ENCODE peak calls at places on chromosome 1, in five cellular contexts. W, L, E, Y and A are unnamed samples.

GRCh38 chr1:234132799-234133198 is 228.3 kb downstream of the SLC35F3 start:
- ATAC-seq in L (no peak), W (no peak), Y (no peak), E (no peak), A (no peak)

GRCh38 chr1:100141192-100141591 is 8.2 kb downstream of the TRMT13 start:
- ATAC-seq in L (no peak), E (no peak), W (no peak), Y (no peak), A (no peak)

GRCh38 chr1:182644863-182645262 is 39.5 kb downstream of the RGS8 start:
- ATAC-seq in Y (no peak), E (peak; percentile 67), L (peak; percentile 58), W (no peak), A (no peak)

GRCh38 chr1:235820059-235820458 is 46.6 kb downstream of the LYST start:
- ATAC-seq in L (no peak), Y (no peak), E (no peak), W (no peak), A (no peak)

GRCh38 chr1:182575540-182576149 is 13.4 kb downstream of the RNASEL start:
- ATAC-seq in E (peak; percentile 70), W (no peak), L (no peak), Y (peak; percentile 47), A (peak; percentile 50)

GRCh38 chr1:172360960-172361359 is 59.5 kb upstream of the C1orf105 start:
- ATAC-seq in Y (peak; percentile 29), L (no peak), E (no peak), W (no peak), A (no peak)

GRCh38 chr1:209733409-209734192 is 22.3 kb upstream of the TRAF3IP3 start:
- ATAC-seq in Y (no peak), E (no peak), L (peak; percentile 26), W (no peak), A (peak; percentile 77)

GRCh38 chr1:85228952-85229351 is 28.1 kb upstream of the SYDE2 start:
- ATAC-seq in W (no peak), E (no peak), L (peak; percentile 78), Y (no peak), A (no peak)

GRCh38 chr1:181936768-181937581 is 124.5 kb downstream of the ZNF648 start:
- ATAC-seq in E (peak; percentile 98), W (peak; percentile 65), L (peak; percentile 54), Y (peak; percentile 97), A (no peak)

GRCh38 chr1:60612790-60613189 is 469.6 kb upstream of the NFIA start:
- ATAC-seq in Y (no peak), L (no peak), E (no peak), W (no peak), A (no peak)

GRCh38 chr1:19743793-19744192 is 55.9 kb downstream of the TMCO4 start:
- ATAC-seq in W (no peak), E (no peak), Y (no peak), L (no peak), A (no peak)

GRCh38 chr1:86788300-86789206 is 84.2 kb downstream of the SH3GLB1 start:
- ATAC-seq in Y (peak; percentile 6), W (no peak), E (peak; percentile 54), L (peak; percentile 90), A (peak; percentile 82)

GRCh38 chr1:153587314-153587713 is 21.7 kb upstream of the S100A2 start:
- ATAC-seq in W (no peak), L (peak; percentile 50), E (no peak), Y (no peak), A (no peak)

GRCh38 chr1:233500111-233500510 is 113.8 kb upstream of the KCNK1 start:
- ATAC-seq in Y (no peak), W (no peak), L (no peak), E (no peak), A (no peak)

DNA sequence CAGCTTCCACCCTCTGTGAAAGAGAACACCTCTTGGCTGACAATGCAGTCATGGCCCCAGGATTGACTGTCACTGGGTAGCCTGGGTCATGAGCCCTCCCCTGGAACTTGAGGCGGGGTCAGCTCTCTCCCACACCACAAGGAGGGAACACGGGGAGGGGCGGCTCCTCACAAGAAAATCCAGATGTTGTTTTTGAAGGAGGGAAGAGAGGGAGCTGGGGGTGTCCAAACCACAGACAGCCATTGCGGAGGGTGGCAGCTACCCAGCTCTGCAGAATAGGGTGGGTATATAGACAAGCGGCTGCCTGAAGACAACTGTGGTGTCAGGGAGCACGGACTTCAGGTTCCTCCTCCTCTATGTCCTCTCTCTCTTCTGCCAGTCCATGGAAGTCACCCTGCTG is 60.7 kb upstream of the RUNX3 start:
- ATAC-seq in Y (no peak), L (no peak), W (no peak), E (peak; percentile 25), A (no peak)
- H3K27me3 ChIP-seq in Y (peaks cover 2% of the 10 kb centered on the region), L (no peaks in the 10 kb centered on the region), W (no peaks in the 10 kb centered on the region), E (peaks cover 61% of the 10 kb centered on the region), A (peaks cover 45% of the 10 kb centered on the region)

DNA sequence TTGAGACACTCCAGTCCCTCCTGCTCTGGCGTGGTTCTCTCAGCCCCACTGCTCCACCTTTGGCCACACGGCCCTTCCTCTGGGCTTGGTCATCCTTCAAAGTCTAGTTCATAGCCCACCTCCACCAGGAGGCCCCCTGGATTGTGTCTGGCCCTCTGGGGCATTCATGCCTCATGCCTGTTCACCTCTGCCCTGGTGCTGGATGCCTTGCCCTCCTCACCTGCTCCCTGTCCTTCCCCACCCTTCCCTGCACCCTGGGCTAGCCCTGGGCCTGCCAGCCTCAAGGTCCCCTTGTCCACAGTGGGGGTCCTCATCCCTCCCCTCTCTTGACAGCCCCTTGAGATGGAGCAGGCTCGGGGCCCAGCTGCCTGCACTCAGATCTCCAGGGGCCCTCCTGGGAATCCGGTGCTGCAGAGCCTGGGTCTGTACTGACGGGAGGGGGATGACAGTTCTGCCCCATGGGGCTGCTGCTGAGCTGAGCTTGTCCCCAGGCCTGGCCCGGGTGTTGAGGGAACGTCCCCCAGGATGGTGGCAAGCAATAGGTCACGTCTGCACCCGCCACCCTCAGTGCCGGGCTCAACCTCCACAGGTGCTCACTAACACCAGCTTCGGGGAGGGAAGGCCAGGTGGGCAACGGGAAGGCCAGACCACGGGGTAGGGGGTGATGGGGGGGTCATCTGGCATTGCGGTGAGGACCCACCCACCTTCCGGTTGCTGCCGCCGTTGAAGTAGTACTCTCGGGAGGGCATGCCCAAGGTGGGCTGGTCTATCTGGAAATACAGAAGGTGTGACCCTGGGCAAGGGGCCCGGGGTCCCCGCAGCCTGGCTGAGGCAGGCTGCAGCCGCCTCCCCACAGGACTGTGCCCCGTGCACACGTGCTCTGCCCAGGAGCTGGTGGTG is 18.5 kb downstream of the PRXL2B start:
- ATAC-seq in E (no peak), W (peak; percentile 9), L (no peak), Y (no peak), A (no peak)
- H3K27me3 ChIP-seq in E (peaks cover 33% of the 10 kb centered on the region), W (no peaks in the 10 kb centered on the region), L (no peaks in the 10 kb centered on the region), Y (peaks cover 13% of the 10 kb centered on the region), A (peaks cover 67% of the 10 kb centered on the region)

GRCh38 chr1:179743679-179744400 is 749 bp downstream of the FAM163A start:
- ATAC-seq in Y (peak; percentile 48), L (peak; percentile 40), W (peak; percentile 21), E (no peak), A (no peak)
- H3K27me3 ChIP-seq in Y (peaks cover 5% of the 10 kb centered on the region), L (no peaks in the 10 kb centered on the region), W (peaks cover 38% of the 10 kb centered on the region), E (peaks cover 45% of the 10 kb centered on the region), A (peaks cover 82% of the 10 kb centered on the region)

GRCh38 chr1:220893701-220894024 is 14.4 kb downstream of the HLX start:
- ATAC-seq in W (no peak), E (no peak), L (no peak), Y (peak; percentile 32), A (no peak)
- H3K27me3 ChIP-seq in W (peaks cover 6% of the 10 kb centered on the region), E (peaks cover 59% of the 10 kb centered on the region), L (no peaks in the 10 kb centered on the region), Y (no peaks in the 10 kb centered on the region), A (peaks cover 78% of the 10 kb centered on the region)

GRCh38 chr1:156928043-156928602 is 7.7 kb downstream of the LRRC71 start:
- ATAC-seq in L (peak; percentile 2), W (peak; percentile 37), E (peak; percentile 5), Y (peak; percentile 17), A (no peak)
- H3K27me3 ChIP-seq in L (no peaks in the 10 kb centered on the region), W (no peaks in the 10 kb centered on the region), E (peaks cover 1% of the 10 kb centered on the region), Y (peaks cover 16% of the 10 kb centered on the region), A (peaks cover 70% of the 10 kb centered on the region)